ENCODE peak calls at places on chromosomes 6 and 20, in six cellular contexts. One of them, this sample, is unnamed. For H3K4me1, the result is how much of the 10 kb centered on the place peaks cover.

GRCh38 chr20:17504898-17505663 is 26.1 kb downstream of the BFSP1 start:
- DNase-seq in stomach: peak
- DNase-seq in thoracic aorta: no peak
- DNase-seq in A549: peak
- DNase-seq in aorta: peak
- DNase-seq in right cardiac atrium: peak
- DNase-seq in this sample: no peak

GRCh38 chr20:53623454-53624206 is 30.0 kb upstream of the ZNF217 start:
- DNase-seq in aorta: peak
- DNase-seq in A549: peak
- DNase-seq in stomach: peak
- DNase-seq in right cardiac atrium: peak
- DNase-seq in thoracic aorta: no peak
- DNase-seq in this sample: peak

GRCh38 chr6:52691718-52692117 is 20.8 kb downstream of the TMEM14A start:
- DNase-seq in A549: no peak
- DNase-seq in thoracic aorta: no peak
- DNase-seq in right cardiac atrium: no peak
- DNase-seq in aorta: no peak
- DNase-seq in stomach: no peak
- DNase-seq in this sample: no peak

GRCh38 chr6:50602191-50602810 is 111.0 kb upstream of the TFAP2D start:
- DNase-seq in right cardiac atrium: no peak
- DNase-seq in A549: peak
- DNase-seq in stomach: no peak
- DNase-seq in thoracic aorta: no peak
- DNase-seq in aorta: no peak
- DNase-seq in this sample: no peak

GRCh38 chr6:51663525-51663924 is 423.9 kb downstream of the PKHD1 start:
- DNase-seq in stomach: no peak
- DNase-seq in thoracic aorta: no peak
- DNase-seq in A549: no peak
- DNase-seq in aorta: no peak
- DNase-seq in right cardiac atrium: no peak
- DNase-seq in this sample: no peak

GRCh38 chr6:155224031-155224451 is 39.8 kb upstream of the CLDN20 start:
- DNase-seq in stomach: no peak
- DNase-seq in right cardiac atrium: no peak
- DNase-seq in A549: peak
- DNase-seq in aorta: no peak
- DNase-seq in thoracic aorta: no peak
- DNase-seq in this sample: no peak

GRCh38 chr6:48614326-48614725 is 503.3 kb upstream of the PTCHD4 start:
- DNase-seq in A549: no peak
- DNase-seq in thoracic aorta: no peak
- DNase-seq in stomach: no peak
- DNase-seq in right cardiac atrium: no peak
- DNase-seq in aorta: no peak
- DNase-seq in this sample: no peak

GRCh38 chr20:9594284-9594875 is 80.0 kb downstream of the LAMP5 start:
- DNase-seq in stomach: no peak
- DNase-seq in A549: peak
- DNase-seq in thoracic aorta: no peak
- DNase-seq in aorta: no peak
- DNase-seq in right cardiac atrium: no peak
- DNase-seq in this sample: no peak

GRCh38 chr6:44960898-44961297 is 367.2 kb upstream of the RUNX2 start:
- DNase-seq in A549: no peak
- DNase-seq in right cardiac atrium: no peak
- DNase-seq in aorta: no peak
- DNase-seq in thoracic aorta: no peak
- DNase-seq in stomach: no peak
- DNase-seq in this sample: no peak

GRCh38 chr20:51758978-51759544 is 9.1 kb downstream of the ATP9A start:
- DNase-seq in stomach: no peak
- DNase-seq in aorta: peak
- DNase-seq in A549: no peak
- DNase-seq in right cardiac atrium: peak
- DNase-seq in thoracic aorta: no peak
- DNase-seq in this sample: no peak

GRCh38 chr20:11274137-11274536 is 600.3 kb upstream of the JAG1 start:
- DNase-seq in right cardiac atrium: peak
- DNase-seq in A549: peak
- DNase-seq in stomach: no peak
- DNase-seq in aorta: no peak
- DNase-seq in thoracic aorta: no peak
- DNase-seq in this sample: no peak

GRCh38 chr20:47412073-47412472 is 55.6 kb upstream of the ZMYND8 start:
- DNase-seq in A549: no peak
- DNase-seq in aorta: no peak
- DNase-seq in thoracic aorta: no peak
- DNase-seq in stomach: no peak
- DNase-seq in right cardiac atrium: no peak
- DNase-seq in this sample: no peak

GRCh38 chr6:2378891-2379652 is 133.7 kb upstream of the GMDS start:
- DNase-seq in right cardiac atrium: no peak
- DNase-seq in A549: peak
- DNase-seq in thoracic aorta: no peak
- DNase-seq in aorta: no peak
- DNase-seq in stomach: no peak
- DNase-seq in this sample: no peak

GRCh38 chr6:31899882-31900722 is 1.8 kb downstream of the ZBTB12 start:
- DNase-seq in right cardiac atrium: peak
- DNase-seq in aorta: no peak
- DNase-seq in stomach: no peak
- DNase-seq in A549: no peak
- DNase-seq in thoracic aorta: no peak
- DNase-seq in this sample: no peak

GRCh38 chr6:109121411-109121810 is 26.1 kb downstream of the CEP57L1 start:
- DNase-seq in aorta: no peak
- DNase-seq in right cardiac atrium: no peak
- DNase-seq in A549: peak
- DNase-seq in stomach: no peak
- DNase-seq in thoracic aorta: no peak
- DNase-seq in this sample: no peak

GRCh38 chr6:144895890-144896289 is 610.8 kb downstream of the UTRN start:
- DNase-seq in A549: no peak
- DNase-seq in stomach: no peak
- DNase-seq in thoracic aorta: no peak
- DNase-seq in aorta: no peak
- DNase-seq in right cardiac atrium: no peak
- DNase-seq in this sample: no peak

DNA sequence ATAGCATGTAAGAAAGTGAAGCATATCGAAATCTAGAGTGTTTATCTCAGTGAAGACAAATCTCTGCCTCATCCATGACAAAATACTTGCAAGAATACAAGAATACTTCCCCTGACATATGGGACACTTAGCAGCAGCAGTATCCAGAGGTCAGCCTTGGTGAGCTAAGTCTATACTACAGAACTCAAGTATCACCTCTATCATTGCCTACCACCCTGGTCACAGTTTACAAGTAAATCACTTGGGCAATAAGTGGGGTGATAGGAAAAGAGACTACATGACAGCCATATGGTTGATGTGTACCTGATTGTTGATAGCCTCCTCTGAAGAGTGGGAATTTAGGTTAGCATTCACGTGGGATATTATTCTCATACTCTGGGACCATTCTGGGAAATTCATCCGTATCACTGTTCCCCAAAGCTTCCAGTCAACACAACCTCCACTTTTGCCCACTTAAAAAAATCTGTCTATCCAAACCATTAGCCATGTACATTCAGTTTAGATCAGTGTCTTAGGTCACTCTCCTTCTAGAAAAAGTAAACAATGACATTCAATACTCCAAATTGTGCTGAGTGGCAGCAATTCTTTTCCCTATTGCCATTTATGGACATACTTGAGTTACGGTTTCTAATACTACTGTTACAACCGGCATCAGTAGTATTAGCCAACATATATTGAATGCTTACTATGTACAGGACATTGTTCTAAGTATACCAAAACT is 118.2 kb upstream of the PRSS16 start:
- DNase-seq in thoracic aorta: no peak
- DNase-seq in stomach: no peak
- DNase-seq in aorta: no peak
- DNase-seq in right cardiac atrium: no peak
- DNase-seq in A549: no peak
- DNase-seq in this sample: no peak
- H3K4me1 ChIP-seq in thoracic aorta: under half
- H3K4me1 ChIP-seq in stomach: under half
- H3K4me1 ChIP-seq in aorta: under half
- H3K4me1 ChIP-seq in right cardiac atrium: under half
- H3K4me1 ChIP-seq in A549: under half
- H3K4me1 ChIP-seq in this sample: under half

GRCh38 chr6:71287038-71287437 is 1.6 kb upstream of the OGFRL1 start:
- DNase-seq in aorta: no peak
- DNase-seq in thoracic aorta: no peak
- DNase-seq in stomach: no peak
- DNase-seq in A549: no peak
- DNase-seq in right cardiac atrium: peak
- DNase-seq in this sample: peak
- H3K4me1 ChIP-seq in aorta: under half
- H3K4me1 ChIP-seq in thoracic aorta: under half
- H3K4me1 ChIP-seq in stomach: under half
- H3K4me1 ChIP-seq in A549: under half
- H3K4me1 ChIP-seq in right cardiac atrium: under half
- H3K4me1 ChIP-seq in this sample: under half

GRCh38 chr6:35729349-35729678 is 7.5 kb upstream of the ARMC12 start:
- DNase-seq in A549: no peak
- DNase-seq in right cardiac atrium: no peak
- DNase-seq in stomach: no peak
- DNase-seq in aorta: no peak
- DNase-seq in thoracic aorta: no peak
- DNase-seq in this sample: peak

GRCh38 chr6:35729722-35730121 is 7.1 kb upstream of the ARMC12 start:
- DNase-seq in A549: no peak
- DNase-seq in stomach: no peak
- DNase-seq in right cardiac atrium: no peak
- DNase-seq in thoracic aorta: no peak
- DNase-seq in aorta: no peak
- DNase-seq in this sample: no peak

GRCh38 chr6:35727935-35728662 is 8.7 kb upstream of the ARMC12 start:
- DNase-seq in thoracic aorta: peak
- DNase-seq in right cardiac atrium: peak
- DNase-seq in A549: peak
- DNase-seq in aorta: peak
- DNase-seq in stomach: peak
- DNase-seq in this sample: peak

GRCh38 chr6:35727206-35727934 is 9.5 kb upstream of the ARMC12 start:
- DNase-seq in A549: peak
- DNase-seq in aorta: peak
- DNase-seq in right cardiac atrium: peak
- DNase-seq in thoracic aorta: peak
- DNase-seq in stomach: peak
- DNase-seq in this sample: peak

GRCh38 chr6:35728663-35729348 is 8.0 kb upstream of the ARMC12 start:
- DNase-seq in aorta: no peak
- DNase-seq in right cardiac atrium: peak
- DNase-seq in stomach: peak
- DNase-seq in A549: no peak
- DNase-seq in thoracic aorta: no peak
- DNase-seq in this sample: peak
- H3K4me1 ChIP-seq in aorta: under half
- H3K4me1 ChIP-seq in right cardiac atrium: under half
- H3K4me1 ChIP-seq in stomach: half or more
- H3K4me1 ChIP-seq in A549: half or more
- H3K4me1 ChIP-seq in thoracic aorta: half or more
- H3K4me1 ChIP-seq in this sample: half or more

GRCh38 chr6:35015996-35016395 is 125.1 kb downstream of the TCP11 start:
- DNase-seq in thoracic aorta: no peak
- DNase-seq in aorta: no peak
- DNase-seq in A549: no peak
- DNase-seq in stomach: no peak
- DNase-seq in right cardiac atrium: peak
- DNase-seq in this sample: no peak
- H3K4me1 ChIP-seq in thoracic aorta: under half
- H3K4me1 ChIP-seq in aorta: under half
- H3K4me1 ChIP-seq in A549: under half
- H3K4me1 ChIP-seq in stomach: half or more
- H3K4me1 ChIP-seq in right cardiac atrium: under half
- H3K4me1 ChIP-seq in this sample: under half

GRCh38 chr6:168636147-168636982 is 195.4 kb downstream of the SMOC2 start:
- DNase-seq in stomach: no peak
- DNase-seq in right cardiac atrium: no peak
- DNase-seq in A549: no peak
- DNase-seq in aorta: no peak
- DNase-seq in thoracic aorta: no peak
- DNase-seq in this sample: no peak
- H3K4me1 ChIP-seq in stomach: under half
- H3K4me1 ChIP-seq in right cardiac atrium: under half
- H3K4me1 ChIP-seq in A549: under half
- H3K4me1 ChIP-seq in aorta: under half
- H3K4me1 ChIP-seq in thoracic aorta: half or more
- H3K4me1 ChIP-seq in this sample: under half

GRCh38 chr20:63900373-63900772 is 5.4 kb downstream of the DNAJC5 start:
- DNase-seq in stomach: no peak
- DNase-seq in aorta: no peak
- DNase-seq in right cardiac atrium: no peak
- DNase-seq in A549: no peak
- DNase-seq in thoracic aorta: no peak
- DNase-seq in this sample: no peak
- H3K4me1 ChIP-seq in stomach: half or more
- H3K4me1 ChIP-seq in aorta: under half
- H3K4me1 ChIP-seq in right cardiac atrium: under half
- H3K4me1 ChIP-seq in A549: under half
- H3K4me1 ChIP-seq in thoracic aorta: under half
- H3K4me1 ChIP-seq in this sample: under half

GRCh38 chr6:137625808-137626207 is 131.6 kb upstream of the OLIG3 start:
- DNase-seq in stomach: no peak
- DNase-seq in A549: no peak
- DNase-seq in right cardiac atrium: no peak
- DNase-seq in aorta: no peak
- DNase-seq in thoracic aorta: no peak
- DNase-seq in this sample: no peak
- H3K4me1 ChIP-seq in stomach: under half
- H3K4me1 ChIP-seq in A549: under half
- H3K4me1 ChIP-seq in right cardiac atrium: under half
- H3K4me1 ChIP-seq in aorta: under half
- H3K4me1 ChIP-seq in thoracic aorta: under half
- H3K4me1 ChIP-seq in this sample: under half

DNA sequence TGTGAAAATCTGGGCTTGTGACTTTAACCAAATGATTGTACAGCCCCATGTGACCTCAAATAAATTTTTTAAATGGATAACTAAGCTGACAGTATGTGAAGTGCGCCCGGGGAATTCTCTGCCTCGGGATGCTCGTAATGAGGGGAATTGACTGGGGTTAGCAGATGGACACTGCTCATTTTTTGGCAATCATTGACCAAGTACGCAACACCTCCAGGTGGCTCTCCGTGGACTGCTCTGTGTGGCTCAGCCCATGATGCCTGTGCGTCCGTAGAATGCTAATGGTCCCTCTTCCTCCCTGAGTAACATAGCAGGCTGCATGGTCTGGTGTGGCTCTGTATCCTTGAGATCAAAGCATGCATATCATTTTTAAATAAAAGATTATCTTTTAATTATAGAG is 42.4 kb downstream of the FARS2 start:
- DNase-seq in thoracic aorta: no peak
- DNase-seq in aorta: no peak
- DNase-seq in stomach: no peak
- DNase-seq in A549: no peak
- DNase-seq in right cardiac atrium: no peak
- DNase-seq in this sample: no peak
- H3K4me1 ChIP-seq in thoracic aorta: under half
- H3K4me1 ChIP-seq in aorta: under half
- H3K4me1 ChIP-seq in stomach: under half
- H3K4me1 ChIP-seq in A549: under half
- H3K4me1 ChIP-seq in right cardiac atrium: under half
- H3K4me1 ChIP-seq in this sample: under half